ENCODE peak calls at places on chromosomes 5 and 9, in four cellular contexts. D is uterus, C is GM12878, L is BJ. Y is an unnamed sample.

GRCh38 chr5:136311999-136312398 is 53.3 kb downstream of the TRPC7 start:
- DNase-seq in D (no peak), C (no peak), L (no peak), Y (no peak)

GRCh38 chr9:134751630-134752029 is 110.0 kb downstream of the COL5A1 start:
- DNase-seq in D (no peak), C (no peak), L (no peak), Y (no peak)

GRCh38 chr9:105816202-105816744 is 121.9 kb downstream of the TMEM38B start:
- DNase-seq in D (no peak), C (no peak), L (no peak), Y (no peak)

GRCh38 chr5:56402273-56403223 is 169.4 kb upstream of the ANKRD55 start:
- DNase-seq in D (no peak), C (no peak), L (no peak), Y (no peak)

GRCh38 chr5:37208883-37209808 is 40.0 kb downstream of the CPLANE1 start:
- DNase-seq in D (peak; percentile 25), C (no peak), L (no peak), Y (no peak)

GRCh38 chr5:147822686-147823491 is 8.6 kb downstream of the SPINK1 start:
- DNase-seq in D (no peak), C (peak; percentile 12), L (peak; percentile 11), Y (no peak)

GRCh38 chr5:1420211-1421195 is 24.7 kb downstream of the SLC6A3 start:
- DNase-seq in D (no peak), C (no peak), L (no peak), Y (no peak)

GRCh38 chr5:147101654-147102053 is 133.2 kb upstream of the STK32A start:
- DNase-seq in D (no peak), C (no peak), L (no peak), Y (no peak)

GRCh38 chr9:7910426-7911015 is 110.9 kb upstream of the DMAC1 start:
- DNase-seq in D (no peak), C (no peak), L (no peak), Y (no peak)

GRCh38 chr5:136212252-136212721 is 19.3 kb upstream of the SMIM32 start:
- DNase-seq in D (peak; percentile 44), C (no peak), L (no peak), Y (no peak)

GRCh38 chr5:141957367-141957993 is 522 bp downstream of the PCDH12 start:
- DNase-seq in D (no peak), C (no peak), L (no peak), Y (peak; percentile 56)

GRCh38 chr9:3329361-3329760 is 196.4 kb downstream of the RFX3 start:
- DNase-seq in D (no peak), C (no peak), L (no peak), Y (no peak)

GRCh38 chr5:169424279-169424955 is 123.5 kb upstream of the SLIT3 start:
- DNase-seq in D (no peak), C (no peak), L (no peak), Y (no peak)

GRCh38 chr5:169423580-169424278 is 122.8 kb upstream of the SLIT3 start:
- DNase-seq in D (no peak), C (no peak), L (no peak), Y (no peak)

GRCh38 chr5:169429044-169429443 is 128.1 kb upstream of the SLIT3 start:
- DNase-seq in D (no peak), C (no peak), L (no peak), Y (no peak)

GRCh38 chr5:169424956-169425318 is 124.0 kb upstream of the SLIT3 start:
- DNase-seq in D (no peak), C (no peak), L (no peak), Y (no peak)

DNA sequence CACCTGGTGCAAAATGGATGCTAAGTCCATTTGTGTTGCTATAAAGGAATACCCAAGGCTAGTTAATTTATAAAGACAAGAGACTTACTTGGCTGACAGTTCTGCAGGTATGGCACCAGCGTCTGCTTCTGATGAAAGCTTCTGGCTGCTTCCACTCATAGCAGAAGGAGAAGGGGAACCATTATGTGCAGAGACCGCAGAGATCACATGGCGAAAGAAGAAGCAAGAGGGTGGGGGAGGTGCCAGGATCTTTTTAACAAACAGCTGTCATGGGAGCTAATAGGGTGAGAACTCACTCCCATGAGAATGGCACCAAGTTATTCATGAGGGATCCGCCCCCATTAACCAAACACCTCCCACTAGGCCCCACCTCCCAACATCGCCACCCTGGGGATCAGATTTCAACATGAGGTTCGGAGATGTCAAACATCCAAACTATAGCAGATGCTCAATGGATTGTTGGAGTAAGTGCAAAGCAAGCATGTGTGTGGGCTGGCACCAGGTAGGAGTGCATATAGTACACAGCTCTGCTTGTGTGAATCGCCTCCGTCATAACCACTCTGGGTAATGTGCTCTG is 125.8 kb upstream of the SLIT3 start:
- DNase-seq in D (no peak), C (no peak), L (no peak), Y (no peak)
- H3K4me3 ChIP-seq in D (no peak overlapping the region), C (no peak overlapping the region), L (no peak overlapping the region), Y (no peak overlapping the region)

DNA sequence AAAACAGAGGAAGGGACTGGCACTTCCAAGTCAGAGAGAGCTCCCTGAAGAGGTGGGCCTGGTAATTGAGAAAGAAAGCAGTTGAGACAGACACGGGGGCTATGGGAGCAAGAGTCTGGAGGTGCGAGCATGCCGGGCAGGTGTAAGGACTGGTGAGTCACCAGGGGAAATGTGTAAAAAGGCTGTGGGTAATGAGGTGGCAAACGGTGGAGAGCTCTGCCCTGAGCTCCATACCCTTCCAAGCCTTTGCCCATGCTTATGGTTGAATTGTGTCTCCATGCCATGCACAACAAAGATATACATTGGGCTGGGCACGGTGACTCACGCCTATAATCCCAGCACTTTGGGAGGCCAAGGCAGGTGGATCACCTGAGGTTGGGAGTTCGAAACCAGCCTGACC is 18.0 kb upstream of the JADE2 start:
- DNase-seq in D (no peak), C (no peak), L (no peak), Y (no peak)
- H3K4me3 ChIP-seq in D (no peak overlapping the region), C (no peak overlapping the region), L (no peak overlapping the region), Y (no peak overlapping the region)

GRCh38 chr5:179344301-179345178 is 721 bp downstream of the ADAMTS2 start:
- DNase-seq in D (peak; percentile 33), C (no peak), L (no peak), Y (no peak)
- H3K4me3 ChIP-seq in D (peak overlapping the region; percentile 48), C (no peak overlapping the region), L (peak overlapping the region; percentile 77), Y (peak overlapping the region; percentile 72)

GRCh38 chr9:130882696-130883225 is 13.9 kb downstream of the QRFP start:
- DNase-seq in D (no peak), C (no peak), L (no peak), Y (no peak)

GRCh38 chr9:130883479-130883878 is 13.1 kb downstream of the QRFP start:
- DNase-seq in D (no peak), C (no peak), L (no peak), Y (no peak)

GRCh38 chr9:130884542-130885421 is 11.8 kb downstream of the QRFP start:
- DNase-seq in D (no peak), C (no peak), L (no peak), Y (no peak)

GRCh38 chr9:130885422-130886375 is 10.9 kb downstream of the QRFP start:
- DNase-seq in D (no peak), C (no peak), L (no peak), Y (no peak)

GRCh38 chr9:130884111-130884531 is 12.5 kb downstream of the QRFP start:
- DNase-seq in D (no peak), C (no peak), L (no peak), Y (no peak)
- H3K4me3 ChIP-seq in D (no peak overlapping the region), C (no peak overlapping the region), L (no peak overlapping the region), Y (no peak overlapping the region)

Y was measured in ascending aorta.